ENCODE peak calls at places on chromosome 12, in six cellular contexts. K, Z, F, N, H and M are unnamed samples.

GRCh38 chr12:8950287-8950574 is 786 bp upstream of the M6PR start:
- DNase-seq in H (no peak), Z (no peak), K (no peak), N (no peak), F (no peak), M (no peak)

GRCh38 chr12:99498756-99499155 is 148.8 kb upstream of the GARIN6 start:
- DNase-seq in N (no peak), H (no peak), Z (no peak), F (peak; percentile 27), K (peak; percentile 7), M (peak; percentile 23)

GRCh38 chr12:132783917-132784531 is 22.4 kb upstream of the ANKLE2 start:
- DNase-seq in K (no peak), Z (no peak), N (no peak), H (no peak), F (no peak), M (no peak)

GRCh38 chr12:97680751-97681150 is 218.1 kb downstream of the RMST start:
- DNase-seq in H (no peak), F (no peak), Z (no peak), K (no peak), N (no peak), M (no peak)

GRCh38 chr12:120060196-120060595 is 56.4 kb downstream of the RAB35 start:
- DNase-seq in Z (no peak), N (no peak), F (no peak), H (no peak), K (no peak), M (no peak)

GRCh38 chr12:96063046-96063445 is 27.7 kb upstream of the LTA4H start:
- DNase-seq in F (no peak), N (no peak), H (no peak), Z (no peak), K (peak; percentile 58), M (no peak)

GRCh38 chr12:114655934-114656697 is 27.9 kb downstream of the TBX3 start:
- DNase-seq in H (no peak), N (no peak), Z (peak; percentile 35), F (no peak), K (peak; percentile 99), M (no peak)

GRCh38 chr12:31872831-31873604 is 86.2 kb upstream of the RESF1 start:
- DNase-seq in N (no peak), K (no peak), Z (no peak), H (no peak), F (no peak), M (no peak)

GRCh38 chr12:29961231-29961630 is 177.5 kb upstream of the TMTC1 start:
- DNase-seq in H (no peak), Z (no peak), F (no peak), K (no peak), N (no peak), M (no peak)

GRCh38 chr12:52168019-52168717 is 23.6 kb downstream of the KRT80 start:
- DNase-seq in K (peak; percentile 80), F (no peak), N (no peak), H (no peak), Z (no peak), M (no peak)

GRCh38 chr12:68233498-68233897 is 7.9 kb upstream of the IL26 start:
- DNase-seq in K (no peak), Z (no peak), F (no peak), N (no peak), H (peak; percentile 52), M (no peak)

GRCh38 chr12:29320295-29321090 is 60.5 kb downstream of the ERGIC2 start:
- DNase-seq in F (no peak), N (no peak), K (peak; percentile 70), Z (no peak), H (no peak), M (no peak)

DNA sequence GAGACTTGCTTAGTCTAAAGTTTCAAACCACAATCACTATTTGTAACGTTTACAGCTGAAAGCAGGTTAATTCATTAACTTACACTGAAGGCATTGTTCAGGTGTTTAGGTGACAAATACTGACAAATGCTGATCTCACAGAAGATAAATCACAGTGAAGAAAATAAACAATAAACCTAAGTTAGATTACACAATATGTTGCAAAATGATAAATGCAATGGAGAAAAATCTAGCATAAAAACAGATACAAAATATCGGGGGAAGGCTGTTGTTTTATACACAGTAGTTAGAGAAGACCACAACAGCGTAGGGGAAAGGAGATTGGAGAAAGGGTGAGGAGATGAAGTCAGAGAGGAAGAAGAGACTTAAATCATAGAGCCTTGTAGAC is 3.0 kb downstream of the SCAF11 start:
- DNase-seq in N (no peak), H (no peak), Z (no peak), K (no peak), F (no peak), M (no peak)
- H3K9ac ChIP-seq in N (no peak overlapping the region), H (no peak overlapping the region), Z (no peak overlapping the region), K (no peak overlapping the region), F (no peak overlapping the region), M (no peak overlapping the region)

GRCh38 chr12:64256166-64256800 is 34.2 kb upstream of the KICS2 start:
- DNase-seq in F (no peak), H (peak; percentile 77), K (peak; percentile 80), N (no peak), Z (peak; percentile 33), M (peak; percentile 42)
- H3K9ac ChIP-seq in F (no peak overlapping the region), H (no peak overlapping the region), K (no peak overlapping the region), N (no peak overlapping the region), Z (no peak overlapping the region), M (no peak overlapping the region)

GRCh38 chr12:1795785-1796514 is 24.4 kb upstream of the LRTM2 start:
- DNase-seq in F (peak; percentile 90), K (peak; percentile 88), Z (peak; percentile 73), H (peak; percentile 85), N (peak; percentile 94), M (peak; percentile 87)
- H3K9ac ChIP-seq in F (no peak overlapping the region), K (no peak overlapping the region), Z (peak overlapping the region; percentile 81), H (no peak overlapping the region), N (peak overlapping the region; percentile 64), M (peak overlapping the region; percentile 54)

GRCh38 chr12:92035477-92035876 is 110.2 kb downstream of the BTG1 start:
- DNase-seq in N (no peak), K (no peak), F (no peak), H (no peak), Z (no peak), M (no peak)
- H3K9ac ChIP-seq in N (peak overlapping the region; percentile 53), K (no peak overlapping the region), F (no peak overlapping the region), H (no peak overlapping the region), Z (no peak overlapping the region), M (no peak overlapping the region)

DNA sequence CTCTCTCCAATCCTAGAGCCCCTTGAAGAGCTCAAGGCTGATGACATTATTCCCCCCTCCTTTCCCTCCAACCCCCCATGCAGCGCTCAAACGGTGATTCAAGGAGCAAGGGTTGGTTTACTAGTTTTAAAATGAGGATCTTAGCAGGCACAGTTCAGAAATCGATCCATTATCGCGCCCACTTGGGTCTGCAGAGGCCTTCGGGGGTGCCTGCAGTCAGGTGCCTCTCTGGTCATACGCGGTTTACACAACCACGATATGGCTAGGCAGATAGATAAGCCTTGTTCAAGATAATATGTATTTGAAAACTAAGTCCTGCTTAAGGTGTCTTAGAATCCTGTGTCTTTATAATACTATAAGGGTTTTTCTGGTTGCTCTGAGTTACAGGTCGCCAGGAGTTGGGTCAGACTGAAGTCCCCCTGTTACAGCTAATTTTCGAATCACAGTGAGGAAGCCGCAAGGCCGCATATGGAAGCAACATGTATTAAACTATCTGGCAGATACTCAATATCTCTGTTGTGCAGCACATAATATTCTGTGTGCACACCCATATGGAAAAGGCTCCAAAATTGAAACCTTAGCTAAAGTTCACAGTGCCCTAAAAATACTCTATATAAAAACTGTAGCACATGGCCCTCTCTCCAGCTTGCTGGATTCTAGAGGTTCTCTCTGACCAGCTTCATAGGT is 10.0 kb downstream of the BHLHE41 start:
- DNase-seq in K (no peak), Z (no peak), F (no peak), H (no peak), N (no peak), M (no peak)
- H3K9ac ChIP-seq in K (peak overlapping the region; percentile 76), Z (peak overlapping the region; percentile 70), F (no peak overlapping the region), H (no peak overlapping the region), N (peak overlapping the region; percentile 49), M (peak overlapping the region; percentile 17)

GRCh38 chr12:10636124-10636523 is 22.7 kb upstream of the MAGOHB start:
- DNase-seq in H (no peak), K (no peak), Z (no peak), N (no peak), F (no peak), M (no peak)
- H3K9ac ChIP-seq in H (no peak overlapping the region), K (no peak overlapping the region), Z (no peak overlapping the region), N (no peak overlapping the region), F (no peak overlapping the region), M (no peak overlapping the region)

GRCh38 chr12:49867580-49868341 is 24.9 kb upstream of the BCDIN3D start:
- DNase-seq in N (no peak), K (no peak), Z (no peak), F (peak; percentile 21), H (no peak), M (no peak)
- H3K9ac ChIP-seq in N (no peak overlapping the region), K (no peak overlapping the region), Z (no peak overlapping the region), F (no peak overlapping the region), H (no peak overlapping the region), M (no peak overlapping the region)

GRCh38 chr12:203074-203461 is 10.9 kb downstream of the SLC6A12 start:
- DNase-seq in K (no peak), F (no peak), H (no peak), Z (no peak), N (no peak), M (no peak)
- H3K9ac ChIP-seq in K (no peak overlapping the region), F (no peak overlapping the region), H (no peak overlapping the region), Z (no peak overlapping the region), N (no peak overlapping the region), M (peak overlapping the region; percentile 68)

GRCh38 chr12:5965950-5966383 is 20.9 kb upstream of the ANO2 start:
- DNase-seq in Z (peak; percentile 28), H (peak; percentile 84), N (peak; percentile 62), F (peak; percentile 80), K (peak; percentile 49), M (peak; percentile 74)

GRCh38 chr12:5967645-5968415 is 22.8 kb upstream of the ANO2 start:
- DNase-seq in F (peak; percentile 26), N (no peak), K (no peak), Z (no peak), H (no peak), M (no peak)

GRCh38 chr12:5969156-5969973 is 24.3 kb upstream of the ANO2 start:
- DNase-seq in H (peak; percentile 41), K (no peak), N (no peak), Z (no peak), F (peak; percentile 42), M (no peak)

GRCh38 chr12:5964913-5965900 is 20.1 kb upstream of the ANO2 start:
- DNase-seq in K (no peak), F (peak; percentile 70), H (no peak), Z (no peak), N (no peak), M (peak; percentile 77)

GRCh38 chr12:5966486-5967095 is 21.5 kb upstream of the ANO2 start:
- DNase-seq in K (no peak), Z (no peak), N (no peak), F (no peak), H (no peak), M (no peak)
- H3K9ac ChIP-seq in K (no peak overlapping the region), Z (no peak overlapping the region), N (no peak overlapping the region), F (no peak overlapping the region), H (no peak overlapping the region), M (no peak overlapping the region)